ENCODE peak calls at places on chromosomes 12 and 14, in five cellular contexts. E is NCI-H2227 treated with DMSO at 0.1 percent for 48 hours; O is H1; W is cerebellum; P is activated CD4-positive, alpha-beta T cell treated with anti-CD3 and anti-CD28 coated beads, Interleukin-2, amount 50 U/mL, for 24 hours. Z is an unnamed sample.

GRCh38 chr12:118183711-118184110 is 47.8 kb downstream of the PEBP1 start:
- DNase-seq in P (no peak), W (no peak), O (no peak), E (no peak), Z (no peak)

GRCh38 chr12:26402648-26403047 is 207.3 kb downstream of the SSPN start:
- DNase-seq in O (peak; percentile 13), P (no peak), E (no peak), W (peak; percentile 44), Z (no peak)

GRCh38 chr14:70018713-70019201 is 139.5 kb downstream of the SMOC1 start:
- DNase-seq in O (no peak), E (no peak), W (no peak), P (no peak), Z (peak; percentile 35)

GRCh38 chr12:114403690-114404450 is 2.1 kb downstream of the TBX5 start:
- DNase-seq in O (no peak), E (no peak), P (no peak), W (no peak), Z (no peak)

GRCh38 chr14:54474232-54474793 is 14.5 kb downstream of the GMFB start:
- DNase-seq in P (no peak), E (no peak), O (no peak), W (no peak), Z (no peak)

GRCh38 chr12:52370906-52371608 is 3.8 kb upstream of the KRT85 start:
- DNase-seq in P (no peak), W (peak; percentile 18), O (no peak), E (no peak), Z (peak; percentile 5)

GRCh38 chr14:61675291-61675690 is 20.0 kb upstream of the HIF1A start:
- DNase-seq in P (no peak), E (no peak), W (no peak), O (no peak), Z (no peak)

GRCh38 chr12:64780531-64781373 is 21.5 kb upstream of the GNS start:
- DNase-seq in P (no peak), W (no peak), E (peak; percentile 21), O (no peak), Z (peak; percentile 50)

GRCh38 chr12:71767183-71767582 is 12.5 kb downstream of the RAB21 start:
- DNase-seq in E (no peak), P (no peak), W (no peak), O (no peak), Z (no peak)

GRCh38 chr14:94922595-94923239 is 152.8 kb upstream of the GSC start:
- DNase-seq in O (no peak), E (no peak), P (no peak), W (no peak), Z (no peak)

GRCh38 chr12:45477526-45477925 is 252.0 kb upstream of the ARID2 start:
- DNase-seq in E (no peak), O (no peak), P (no peak), W (no peak), Z (no peak)

GRCh38 chr12:39587247-39587646 is 32.4 kb downstream of the ABCD2 start:
- DNase-seq in E (no peak), O (no peak), P (peak; percentile 24), W (no peak), Z (no peak)

GRCh38 chr14:53470351-53471043 is 317.4 kb upstream of the DDHD1 start:
- DNase-seq in O (no peak), P (no peak), W (no peak), E (no peak), Z (no peak)

GRCh38 chr12:122894173-122895121 is 1.5 kb downstream of the VPS37B start:
- DNase-seq in P (no peak), O (no peak), E (no peak), W (no peak), Z (no peak)

GRCh38 chr12:122189626-122190475 is 6.9 kb downstream of the LRRC43 start:
- DNase-seq in W (no peak), E (no peak), P (no peak), O (no peak), Z (no peak)

GRCh38 chr14:50961606-50962259 is 17.4 kb upstream of the PYGL start:
- DNase-seq in W (no peak), P (no peak), O (no peak), E (no peak), Z (no peak)

GRCh38 chr12:45644521-45644920 is 85.0 kb upstream of the ARID2 start:
- DNase-seq in O (no peak), W (no peak), P (no peak), E (no peak), Z (peak; percentile 35)

GRCh38 chr14:98915625-98916024 is 356.4 kb downstream of the BCL11B start:
- DNase-seq in E (no peak), P (no peak), O (no peak), W (no peak), Z (peak; percentile 3)

GRCh38 chr12:63040526-63041220 is 105.7 kb upstream of the PPM1H start:
- DNase-seq in P (no peak), W (no peak), E (no peak), O (no peak), Z (no peak)

GRCh38 chr12:1289371-1290155 is 298.5 kb downstream of the ERC1 start:
- DNase-seq in E (no peak), W (no peak), O (no peak), P (no peak), Z (no peak)